ENCODE peak calls at places on chromosome 20, in six cellular contexts. Q, L, I, E, N and X are unnamed samples. For H3K4me1, the result is how much of the 10 kb centered on the place peaks cover.

GRCh38 chr20:16001286-16001685 is 572.0 kb downstream of the KIF16B start:
- DNase-seq in L (no peak), E (no peak), Q (no peak), I (no peak), N (no peak), X (no peak)

GRCh38 chr20:50189681-50190250 is 864 bp upstream of the CEBPB start:
- DNase-seq in Q (peak), E (peak), N (no peak), I (peak), L (peak), X (peak)

GRCh38 chr20:62614085-62614960 is 28.0 kb upstream of the SLCO4A1 start:
- DNase-seq in E (peak), Q (no peak), I (no peak), N (no peak), L (no peak), X (no peak)

GRCh38 chr20:57573893-57574292 is 13.0 kb downstream of the PCK1 start:
- DNase-seq in Q (no peak), E (no peak), N (no peak), L (no peak), I (no peak), X (no peak)

GRCh38 chr20:48711044-48711428 is 116.8 kb downstream of the PREX1 start:
- DNase-seq in I (no peak), Q (no peak), N (no peak), L (peak), E (no peak), X (no peak)

GRCh38 chr20:13839421-13840092 is 54.7 kb downstream of the NDUFAF5 start:
- DNase-seq in Q (no peak), N (no peak), I (no peak), E (no peak), L (no peak), X (no peak)

GRCh38 chr20:59933296-59933848 is at the start of gene SYCP2:
- DNase-seq in L (peak), E (peak), I (peak), Q (peak), N (no peak), X (peak)

GRCh38 chr20:41371361-41371760 is 4.7 kb upstream of the EMILIN3 start:
- DNase-seq in N (no peak), L (no peak), E (no peak), Q (no peak), I (no peak), X (no peak)

GRCh38 chr20:64146301-64146935 is 17.8 kb upstream of the MYT1 start:
- DNase-seq in N (no peak), E (peak), L (no peak), Q (no peak), I (peak), X (no peak)

GRCh38 chr20:41559658-41560057 is 58.5 kb downstream of the CHD6 start:
- DNase-seq in L (no peak), Q (no peak), N (no peak), I (no peak), E (no peak), X (no peak)

GRCh38 chr20:30488941-30489601 is 768.4 kb upstream of the DEFB115 start:
- DNase-seq in Q (no peak), E (peak), I (no peak), L (no peak), N (no peak), X (no peak)

GRCh38 chr20:16459019-16459700 is 114.1 kb downstream of the KIF16B start:
- DNase-seq in I (peak), Q (peak), L (no peak), N (no peak), E (no peak), X (peak)

GRCh38 chr20:31922181-31922580 is 29.7 kb downstream of the PDRG1 start:
- DNase-seq in I (no peak), L (no peak), E (no peak), Q (no peak), N (no peak), X (no peak)

GRCh38 chr20:50930139-50931047 is 844 bp downstream of the ADNP start:
- DNase-seq in I (peak), L (peak), E (peak), Q (peak), N (no peak), X (peak)

GRCh38 chr20:36435799-36436541 is 105.3 kb upstream of the MYL9 start:
- DNase-seq in E (peak), I (peak), N (peak), Q (peak), L (peak), X (peak)

GRCh38 chr20:57062241-57062640 is 204.2 kb downstream of the BMP7 start:
- DNase-seq in E (no peak), Q (no peak), N (no peak), I (no peak), L (no peak), X (no peak)

GRCh38 chr20:50572922-50573777 is 63.0 kb downstream of the PTPN1 start:
- DNase-seq in N (no peak), E (no peak), L (no peak), I (peak), Q (no peak), X (peak)

GRCh38 chr20:19858972-19859371 is 100.9 kb downstream of the RIN2 start:
- DNase-seq in N (no peak), L (no peak), Q (no peak), I (no peak), E (no peak), X (no peak)

GRCh38 chr20:41406307-41406706 is 39.7 kb upstream of the EMILIN3 start:
- DNase-seq in I (no peak), L (no peak), E (no peak), N (no peak), Q (no peak), X (no peak)

GRCh38 chr20:63418617-63419016 is 53.8 kb downstream of the KCNQ2 start:
- DNase-seq in N (no peak), I (no peak), L (no peak), E (no peak), Q (no peak), X (no peak)

GRCh38 chr20:25071722-25072121 is 10.2 kb downstream of the VSX1 start:
- DNase-seq in Q (no peak), E (no peak), I (no peak), L (peak), N (no peak), X (no peak)

GRCh38 chr20:64041781-64042771 is 6.1 kb downstream of the C20orf204 start:
- DNase-seq in I (no peak), E (no peak), Q (no peak), L (no peak), N (no peak), X (no peak)

GRCh38 chr20:10925767-10926166 is 252.0 kb upstream of the JAG1 start:
- DNase-seq in E (no peak), Q (no peak), I (no peak), L (no peak), N (no peak), X (no peak)

GRCh38 chr20:51678041-51678697 is 90.0 kb downstream of the ATP9A start:
- DNase-seq in E (no peak), Q (peak), L (no peak), N (no peak), I (peak), X (peak)

GRCh38 chr20:62149532-62150235 is 6.1 kb downstream of the SS18L1 start:
- DNase-seq in L (no peak), I (no peak), E (no peak), Q (no peak), N (no peak), X (no peak)

GRCh38 chr20:46458891-46459750 is 52.7 kb upstream of the ELMO2 start:
- DNase-seq in E (no peak), I (no peak), N (no peak), Q (no peak), L (no peak), X (peak)

GRCh38 chr20:62805711-62806382 is 1.2 kb downstream of the OGFR start:
- DNase-seq in L (no peak), I (peak), Q (no peak), N (no peak), E (peak), X (no peak)

GRCh38 chr20:64119681-64120341 is 12.4 kb upstream of the NPBWR2 start:
- DNase-seq in N (peak), E (peak), I (peak), Q (no peak), L (peak), X (no peak)

GRCh38 chr20:58746551-58747399 is 54.2 kb downstream of the NPEPL1 start:
- DNase-seq in E (no peak), I (no peak), N (no peak), L (no peak), Q (no peak), X (no peak)

GRCh38 chr20:62367483-62368302 is 581 bp upstream of the LAMA5 start:
- DNase-seq in Q (peak), N (no peak), I (no peak), L (no peak), E (peak), X (peak)

GRCh38 chr20:56247954-56248782 is at the start of gene MC3R:
- DNase-seq in I (peak), L (no peak), N (peak), Q (no peak), E (no peak), X (peak)

GRCh38 chr20:5073154-5074049 is 46.4 kb downstream of the PCNA start:
- DNase-seq in N (peak), L (peak), E (peak), Q (peak), I (peak), X (peak)

GRCh38 chr20:61560361-61560853 is 308.3 kb downstream of the CDH4 start:
- DNase-seq in L (no peak), E (no peak), N (no peak), Q (no peak), I (no peak), X (peak)

GRCh38 chr20:40274912-40275654 is 414.0 kb downstream of the MAFB start:
- DNase-seq in E (no peak), Q (no peak), L (no peak), N (no peak), I (no peak), X (no peak)
- H3K4me1 ChIP-seq in E (under half), Q (under half), L (under half), N (under half), I (under half), X (under half)

GRCh38 chr20:21342656-21343345 is 39.7 kb downstream of the XRN2 start:
- DNase-seq in E (no peak), Q (no peak), L (no peak), N (no peak), I (no peak), X (no peak)
- TF ChIP-seq POLR2A in E (no peak), Q (no peak), L (no peak), N (no peak), I (no peak), X (no peak)

DNA sequence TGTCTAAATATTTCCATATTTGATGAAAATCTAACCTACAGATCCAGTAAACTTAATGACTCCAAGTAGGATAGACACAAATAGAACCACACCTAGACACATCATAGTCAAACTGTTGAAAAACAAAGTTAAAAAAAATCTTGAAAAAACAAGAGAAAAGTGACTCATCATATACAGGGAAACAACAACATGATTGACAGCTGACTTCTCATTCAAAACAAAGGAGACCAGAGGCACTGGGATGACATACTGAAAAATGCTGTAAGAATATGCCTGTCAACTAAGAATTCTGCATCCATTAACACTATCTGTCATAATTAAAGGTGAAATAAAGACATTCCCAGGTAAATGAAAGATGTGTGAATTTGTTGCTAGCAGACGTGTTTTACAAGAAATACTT is 38.8 kb downstream of the BMP2 start:
- DNase-seq in I (no peak), E (no peak), Q (no peak), N (no peak), L (no peak), X (no peak)
- H3K4me1 ChIP-seq in I (under half), E (under half), Q (under half), N (under half), L (under half), X (under half)

GRCh38 chr20:53331151-53331973 is 262.3 kb downstream of the ZNF217 start:
- DNase-seq in L (no peak), I (no peak), N (peak), Q (no peak), E (no peak), X (no peak)
- TF ChIP-seq POLR2A in L (no peak), I (no peak), N (no peak), Q (no peak), E (no peak), X (no peak)

GRCh38 chr20:17612975-17613327 is 43.1 kb downstream of the DSTN start:
- DNase-seq in E (no peak), N (no peak), I (no peak), L (peak), Q (no peak), X (no peak)
- H3K4me1 ChIP-seq in E (under half), N (under half), I (under half), L (under half), Q (under half), X (under half)

GRCh38 chr20:2508631-2509467 is at the start of gene ZNF343:
- DNase-seq in E (peak), N (peak), I (peak), Q (peak), L (peak), X (peak)
- TF ChIP-seq POLR2A in E (peak), N (peak), I (peak), Q (no peak), L (peak), X (no peak)